ENCODE peak calls at places on chromosomes 16 and 17, in four cellular contexts. B is A549, V is GM12878, M is K562. W is an unnamed sample.

GRCh38 chr17:2875608-2876007 is 79.4 kb downstream of the RAP1GAP2 start:
- DNase-seq in B (no peak), V (no peak), M (no peak), W (no peak)

GRCh38 chr16:71880176-71880575 is 3.8 kb downstream of the ZNF821 start:
- DNase-seq in B (no peak), V (no peak), M (no peak), W (no peak)

GRCh38 chr17:49664706-49665211 is 13.1 kb downstream of the SPOP start:
- DNase-seq in B (no peak), V (no peak), M (no peak), W (no peak)

GRCh38 chr17:29569245-29569950 is 897 bp downstream of the TP53I13 start:
- DNase-seq in B (no peak), V (no peak), M (no peak), W (peak)

GRCh38 chr17:81673561-81674258 is 7.2 kb downstream of the CCDC137 start:
- DNase-seq in B (no peak), V (no peak), M (no peak), W (no peak)

GRCh38 chr16:83624436-83625120 is 183.2 kb upstream of the HSBP1 start:
- DNase-seq in B (no peak), V (no peak), M (no peak), W (no peak)

GRCh38 chr17:30970757-30971567 is at the start of gene RNF135:
- DNase-seq in B (peak), V (no peak), M (no peak), W (peak)

GRCh38 chr17:39671651-39672521 is 3.6 kb downstream of the PNMT start:
- DNase-seq in B (peak), V (no peak), M (peak), W (peak)

GRCh38 chr17:70808596-70808995 is 639.3 kb downstream of the KCNJ2 start:
- DNase-seq in B (peak), V (no peak), M (no peak), W (no peak)

GRCh38 chr16:89317101-89317671 is 99.7 kb downstream of the ZNF778 start:
- DNase-seq in B (no peak), V (no peak), M (no peak), W (no peak)

GRCh38 chr17:58420841-58421240 is 3.5 kb upstream of the RNF43 start:
- DNase-seq in B (no peak), V (no peak), M (no peak), W (no peak)

GRCh38 chr17:40399185-40399584 is 18.5 kb downstream of the TOP2A start:
- DNase-seq in B (peak), V (no peak), M (peak), W (peak)

GRCh38 chr17:75010683-75011406 is 1.6 kb upstream of the MRPL58 start:
- DNase-seq in B (peak), V (no peak), M (peak), W (peak)

GRCh38 chr17:6402258-6402657 is 32.7 kb downstream of the AIPL1 start:
- DNase-seq in B (no peak), V (no peak), M (no peak), W (no peak)

GRCh38 chr16:51243836-51244483 is 92.9 kb upstream of the SALL1 start:
- DNase-seq in B (peak), V (no peak), M (no peak), W (peak)

GRCh38 chr16:24054649-24055560 is 201.2 kb upstream of the CACNG3 start:
- DNase-seq in B (no peak), V (no peak), M (no peak), W (no peak)

GRCh38 chr16:10879681-10880589 is 2.9 kb downstream of the CIITA start:
- DNase-seq in B (no peak), V (no peak), M (no peak), W (no peak)

GRCh38 chr17:44581868-44582267 is 24.6 kb downstream of the FZD2 start:
- DNase-seq in B (peak), V (no peak), M (no peak), W (no peak)

GRCh38 chr17:7885357-7886226 is 3.0 kb upstream of the CHD3 start:
- DNase-seq in B (peak), V (no peak), M (peak), W (peak)

GRCh38 chr17:55726440-55726839 is 3.8 kb upstream of the TMEM100 start:
- DNase-seq in B (peak), V (no peak), M (no peak), W (peak)

GRCh38 chr16:4089811-4090293 is 26.4 kb downstream of the ADCY9 start:
- DNase-seq in B (no peak), V (no peak), M (no peak), W (no peak)

GRCh38 chr17:60908324-60908723 is 230.7 kb downstream of the BCAS3 start:
- DNase-seq in B (no peak), V (no peak), M (no peak), W (no peak)

GRCh38 chr17:21395764-21396163 is 19.6 kb downstream of the KCNJ12 start:
- DNase-seq in B (no peak), V (no peak), M (no peak), W (no peak)

GRCh38 chr16:10776280-10776679 is 32.6 kb downstream of the NUBP1 start:
- DNase-seq in B (no peak), V (peak), M (no peak), W (no peak)

GRCh38 chr17:60164697-60165096 is 14.9 kb downstream of the CA4 start:
- DNase-seq in B (no peak), V (no peak), M (no peak), W (no peak)

GRCh38 chr17:16814439-16814838 is 124.4 kb downstream of the CCDC144A start:
- DNase-seq in B (no peak), V (no peak), M (no peak), W (no peak)

GRCh38 chr17:68103148-68103547 is 67.6 kb downstream of the KPNA2 start:
- DNase-seq in B (no peak), V (no peak), M (no peak), W (no peak)

GRCh38 chr17:48012151-48012520 is 25.5 kb downstream of the COPZ2 start:
- DNase-seq in B (no peak), V (no peak), M (peak), W (no peak)

GRCh38 chr16:30895592-30896202 is 717 bp upstream of the CTF1 start:
- DNase-seq in B (peak), V (no peak), M (peak), W (no peak)

GRCh38 chr16:20906225-20906870 is 5.8 kb downstream of the LYRM1 start:
- DNase-seq in B (peak), V (no peak), M (no peak), W (peak)

GRCh38 chr16:4309833-4310266 is 6.0 kb upstream of the GLIS2 start:
- DNase-seq in B (peak), V (no peak), M (no peak), W (peak)

GRCh38 chr16:76854234-76854633 is 336.8 kb upstream of the MON1B start:
- DNase-seq in B (peak), V (no peak), M (no peak), W (no peak)

GRCh38 chr17:76701471-76701967 is 9.2 kb downstream of the MXRA7 start:
- DNase-seq in B (no peak), V (no peak), M (no peak), W (no peak)

GRCh38 chr17:57037401-57037800 is 47.6 kb upstream of the AKAP1 start:
- DNase-seq in B (no peak), V (no peak), M (no peak), W (no peak)

GRCh38 chr16:71590584-71590983 is 13.7 kb upstream of the TAT start:
- DNase-seq in B (no peak), V (no peak), M (no peak), W (no peak)

GRCh38 chr17:78316867-78317816 is 42.7 kb downstream of the SOCS3 start:
- DNase-seq in B (peak), V (peak), M (peak), W (peak)

GRCh38 chr16:84631882-84632281 is 14.0 kb upstream of the COTL1 start:
- DNase-seq in B (no peak), V (no peak), M (no peak), W (no peak)

GRCh38 chr16:84638195-84638806 is 10.0 kb upstream of the KLHL36 start:
- DNase-seq in B (no peak), V (no peak), M (no peak), W (no peak)

GRCh38 chr16:84633622-84634021 is 14.7 kb upstream of the KLHL36 start:
- DNase-seq in B (no peak), V (no peak), M (no peak), W (no peak)

GRCh38 chr16:84637709-84638108 is 10.6 kb upstream of the KLHL36 start:
- DNase-seq in B (no peak), V (no peak), M (no peak), W (no peak)

DNA sequence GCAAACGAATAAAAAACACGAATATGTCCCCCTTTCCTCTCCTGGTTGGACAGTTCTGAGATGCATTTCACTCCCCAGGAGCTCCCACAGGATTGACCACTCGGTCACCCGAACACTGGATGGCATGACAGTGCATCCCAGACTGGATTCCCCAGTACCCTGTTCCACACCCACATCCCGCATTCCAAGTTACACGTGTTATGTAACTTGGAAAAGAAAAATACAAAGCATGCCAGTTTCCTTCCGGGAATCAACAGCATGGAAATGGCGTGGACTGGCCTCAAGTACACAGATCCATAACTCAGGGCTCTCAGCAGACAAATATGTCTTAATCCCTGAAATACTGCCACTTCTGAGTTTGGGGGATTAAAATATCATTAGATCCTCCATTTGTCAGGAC is 12.6 kb upstream of the KLHL36 start:
- DNase-seq in B (no peak), V (no peak), M (no peak), W (no peak)
- TF ChIP-seq ELK1 in B (no peak), V (no peak), M (no peak), W (no peak)

DNA sequence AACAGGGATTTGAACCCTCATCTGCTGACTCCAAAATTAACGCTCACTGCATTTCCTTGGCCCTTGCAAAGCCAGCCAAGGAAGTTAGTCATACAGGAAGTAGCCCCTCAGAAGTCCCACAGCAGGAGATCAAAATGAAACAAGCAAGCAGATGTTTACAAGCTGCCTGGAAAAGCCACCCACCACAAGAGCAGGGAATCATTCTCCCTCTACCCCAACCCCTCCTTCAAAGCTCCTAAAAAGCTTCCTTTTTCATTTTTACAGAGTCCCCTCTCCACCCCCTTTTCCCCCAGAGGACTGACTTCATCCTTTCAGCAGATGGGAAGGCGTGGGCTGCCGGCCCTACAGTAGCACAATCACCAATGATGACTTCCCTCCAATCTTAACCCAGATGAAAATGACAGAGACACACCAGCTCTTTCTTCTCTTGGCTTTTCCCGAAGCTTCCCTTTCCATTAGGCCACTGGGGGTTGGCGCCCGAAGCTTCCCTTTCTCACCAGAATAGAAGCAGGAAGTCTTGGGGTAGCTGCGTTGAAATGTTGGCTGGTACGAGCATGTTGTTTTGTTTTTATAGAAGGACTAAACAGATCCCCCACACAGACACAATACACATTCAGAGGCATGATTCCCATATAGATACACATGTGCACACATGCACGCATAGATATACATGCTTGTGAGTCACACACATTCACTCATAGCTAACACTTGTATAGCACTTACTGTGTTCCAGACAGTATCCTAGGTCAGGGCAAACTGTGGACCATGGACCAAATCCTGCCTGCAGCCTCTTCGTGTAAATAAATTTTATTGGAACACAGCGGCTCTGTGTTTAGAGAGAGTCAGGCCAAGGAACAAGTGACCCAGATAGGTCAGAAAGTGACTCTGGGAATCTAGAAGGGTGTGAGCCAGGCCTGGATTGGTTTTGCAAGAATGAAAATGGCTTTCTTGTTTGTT is 17.4 kb downstream of the ITPRIPL2 start:
- DNase-seq in B (peak), V (no peak), M (peak), W (peak)
- TF ChIP-seq ELK1 in B (no peak), V (no peak), M (no peak), W (no peak)

GRCh38 chr16:57462209-57462977 is at the start of gene POLR2C:
- DNase-seq in B (peak), V (peak), M (peak), W (peak)
- TF ChIP-seq ELK1 in B (peak), V (peak), M (no peak), W (peak)

DNA sequence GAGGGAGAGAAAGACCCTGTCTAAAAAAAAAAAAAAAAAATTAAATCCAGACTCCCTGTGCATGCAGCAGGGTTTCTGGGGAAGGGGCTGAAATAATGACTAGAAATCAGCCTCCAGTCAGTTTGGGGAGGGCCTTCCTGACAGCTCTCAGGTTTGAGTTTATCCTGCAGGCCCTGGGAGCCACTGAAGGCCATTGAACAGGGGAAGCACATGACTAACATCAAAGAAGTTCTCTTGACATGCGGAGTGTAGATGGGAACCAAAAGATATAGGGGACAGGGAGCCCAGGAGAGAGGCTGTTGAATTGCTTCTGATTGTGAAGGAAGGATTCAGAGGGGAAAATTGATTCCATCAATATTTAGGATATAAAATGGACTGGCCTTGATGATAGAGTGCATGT is 2.8 kb upstream of the RABEP2 start:
- DNase-seq in B (no peak), V (no peak), M (no peak), W (no peak)
- TF ChIP-seq ELK1 in B (no peak), V (no peak), M (no peak), W (no peak)

DNA sequence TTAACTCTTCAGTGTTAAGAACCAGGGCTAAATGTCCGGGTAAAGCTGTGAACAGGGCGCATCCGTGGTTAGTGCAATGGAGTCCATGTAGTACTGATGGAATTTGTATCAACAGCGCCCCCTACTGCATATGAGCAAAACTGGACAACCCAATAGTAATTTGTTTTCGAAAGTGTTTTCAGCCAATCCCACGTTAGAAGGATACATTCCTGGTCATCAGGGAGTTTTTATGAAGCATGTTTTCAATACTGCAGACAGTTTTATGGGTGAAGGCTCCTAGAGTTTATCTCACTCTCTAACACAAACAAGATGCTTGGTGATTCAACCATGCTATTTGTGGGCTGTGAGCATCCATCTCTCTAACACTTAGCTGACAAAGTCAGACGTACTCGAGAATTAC is 46.6 kb upstream of the HNF1B start:
- DNase-seq in B (peak), V (no peak), M (peak), W (peak)
- TF ChIP-seq ELK1 in B (no peak), V (no peak), M (no peak), W (no peak)

GRCh38 chr16:47924950-47925349 is 230.8 kb downstream of the ABCC12 start:
- DNase-seq in B (no peak), V (no peak), M (no peak), W (no peak)
- TF ChIP-seq ELK1 in B (no peak), V (no peak), M (no peak), W (no peak)

DNA sequence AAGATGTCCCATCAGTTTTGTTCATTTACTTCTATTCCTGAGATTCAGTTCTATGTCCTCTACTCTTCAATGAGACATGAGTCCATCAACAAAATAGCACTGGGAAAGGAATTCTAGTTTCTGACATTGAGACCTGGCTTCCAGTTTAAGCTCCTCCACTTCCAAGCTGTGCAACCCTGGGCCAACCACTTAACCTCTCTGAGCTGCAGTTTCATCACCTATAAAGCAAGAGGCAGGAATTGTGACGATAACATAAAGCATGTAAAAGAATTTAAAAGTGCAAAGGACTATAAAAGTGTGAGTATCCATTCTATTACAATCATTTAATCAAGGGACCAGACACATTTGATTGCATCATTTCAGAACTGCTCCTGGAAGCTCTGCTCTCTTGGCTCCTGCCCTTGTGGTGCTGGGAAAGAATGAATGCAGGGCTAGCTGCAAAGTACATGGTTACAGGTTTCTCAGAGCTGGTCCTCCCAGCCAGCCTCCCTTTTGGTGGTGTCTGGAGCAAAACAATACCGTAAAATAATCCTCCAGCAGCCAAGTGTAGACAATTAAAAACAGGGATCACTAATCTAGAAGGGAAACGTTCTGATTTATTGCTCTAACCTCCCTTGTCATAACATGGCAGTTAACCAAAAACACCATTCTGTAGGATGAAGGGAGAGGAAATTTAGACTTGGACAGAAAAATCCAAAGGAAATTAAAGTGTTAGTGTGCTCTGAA is 113.9 kb downstream of the VPS53 start:
- DNase-seq in B (no peak), V (no peak), M (no peak), W (peak)
- TF ChIP-seq ELK1 in B (no peak), V (no peak), M (no peak), W (no peak)

GRCh38 chr17:35726609-35727460 is 4.6 kb upstream of the RASL10B start:
- DNase-seq in B (no peak), V (no peak), M (no peak), W (peak)
- TF ChIP-seq ELK1 in B (no peak), V (no peak), M (no peak), W (no peak)

GRCh38 chr17:37121616-37122015 is 172.9 kb downstream of the AATF start:
- DNase-seq in B (no peak), V (no peak), M (no peak), W (no peak)

GRCh38 chr17:37118738-37119137 is 170.0 kb downstream of the AATF start:
- DNase-seq in B (no peak), V (no peak), M (no peak), W (no peak)

GRCh38 chr17:37124825-37125181 is 176.0 kb downstream of the AATF start:
- DNase-seq in B (no peak), V (no peak), M (no peak), W (no peak)

DNA sequence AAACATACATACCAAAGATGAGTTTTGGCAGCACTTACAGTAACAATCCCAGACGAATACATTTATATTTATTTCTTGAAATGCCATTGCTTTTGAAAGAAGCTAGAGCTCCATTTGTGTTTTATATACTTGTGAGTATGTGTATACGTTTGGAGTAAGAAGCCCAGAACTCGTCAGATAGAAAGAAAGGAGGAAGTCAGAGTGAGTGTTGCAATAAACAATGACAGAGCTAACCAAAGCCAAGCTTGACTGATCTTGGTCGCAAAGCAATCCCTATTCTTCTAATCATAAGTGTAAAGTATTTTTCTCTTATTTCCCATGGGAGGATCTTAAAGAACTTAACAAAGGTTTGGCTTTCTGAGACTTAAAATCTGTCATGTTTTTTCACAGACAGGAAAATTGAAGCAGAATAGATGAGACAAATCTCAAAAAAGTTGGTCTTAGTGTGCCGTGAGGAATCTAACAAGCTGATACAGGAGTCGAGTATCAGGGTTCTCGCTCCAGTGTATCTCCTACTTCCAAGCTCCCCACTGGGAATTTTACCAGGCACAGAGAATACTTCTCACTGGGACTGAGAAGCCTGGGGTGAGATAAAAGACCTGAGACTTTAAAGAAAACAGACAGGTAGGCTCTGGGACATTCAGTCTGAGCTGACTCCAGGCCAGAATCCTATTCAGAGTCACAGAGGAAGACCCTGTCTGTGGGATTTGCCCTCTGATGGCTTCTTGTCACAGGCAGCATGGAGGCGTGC is 175.5 kb downstream of the AATF start:
- DNase-seq in B (no peak), V (no peak), M (no peak), W (peak)
- TF ChIP-seq ELK1 in B (no peak), V (no peak), M (no peak), W (no peak)